ENCODE peak calls at places on chromosomes 11 and 22, in five cellular contexts. One of them, this sample, is unnamed.

GRCh38 chr22:47053865-47054185 is 291.4 kb downstream of the TBC1D22A start:
- DNase-seq in GM12891: no peak
- DNase-seq in K562: no peak
- DNase-seq in HepG2: no peak
- DNase-seq in H1: no peak
- DNase-seq in this sample: no peak

GRCh38 chr11:103294516-103294915 is 185.3 kb downstream of the DYNC2H1 start:
- DNase-seq in GM12891: no peak
- DNase-seq in K562: no peak
- DNase-seq in HepG2: no peak
- DNase-seq in H1: no peak
- DNase-seq in this sample: no peak

GRCh38 chr11:67571443-67571842 is 12.2 kb upstream of the GSTP1 start:
- DNase-seq in GM12891: no peak
- DNase-seq in K562: peak
- DNase-seq in HepG2: no peak
- DNase-seq in H1: no peak
- DNase-seq in this sample: no peak

GRCh38 chr11:122207921-122208764 is 92.1 kb upstream of the BLID start:
- DNase-seq in GM12891: no peak
- DNase-seq in K562: no peak
- DNase-seq in HepG2: no peak
- DNase-seq in H1: no peak
- DNase-seq in this sample: no peak

GRCh38 chr11:12854829-12855228 is 154.3 kb upstream of the RASSF10 start:
- DNase-seq in GM12891: no peak
- DNase-seq in K562: no peak
- DNase-seq in HepG2: peak
- DNase-seq in H1: no peak
- DNase-seq in this sample: no peak

GRCh38 chr11:122598971-122599370 is 56.6 kb upstream of the UBASH3B start:
- DNase-seq in GM12891: no peak
- DNase-seq in K562: no peak
- DNase-seq in HepG2: no peak
- DNase-seq in H1: no peak
- DNase-seq in this sample: no peak

GRCh38 chr22:43435851-43436535 is 24.2 kb downstream of the MPPED1 start:
- DNase-seq in GM12891: no peak
- DNase-seq in K562: no peak
- DNase-seq in HepG2: no peak
- DNase-seq in H1: no peak
- DNase-seq in this sample: no peak

GRCh38 chr11:36818410-36818809 is 220.4 kb upstream of the RAG2 start:
- DNase-seq in GM12891: no peak
- DNase-seq in K562: peak
- DNase-seq in HepG2: no peak
- DNase-seq in H1: no peak
- DNase-seq in this sample: no peak

GRCh38 chr11:119759324-119759723 is 30.3 kb upstream of the NECTIN1 start:
- DNase-seq in GM12891: no peak
- DNase-seq in K562: peak
- DNase-seq in HepG2: no peak
- DNase-seq in H1: no peak
- DNase-seq in this sample: no peak

GRCh38 chr22:36160499-36160942 is at the start of gene APOL3:
- DNase-seq in GM12891: no peak
- DNase-seq in K562: no peak
- DNase-seq in HepG2: no peak
- DNase-seq in H1: no peak
- DNase-seq in this sample: no peak

GRCh38 chr11:121352301-121352891 is 59.8 kb downstream of the SC5D start:
- DNase-seq in GM12891: no peak
- DNase-seq in K562: no peak
- DNase-seq in HepG2: no peak
- DNase-seq in H1: no peak
- DNase-seq in this sample: no peak

GRCh38 chr22:38694049-38694448 is 6.7 kb downstream of the JOSD1 start:
- DNase-seq in GM12891: no peak
- DNase-seq in K562: no peak
- DNase-seq in HepG2: peak
- DNase-seq in H1: no peak
- DNase-seq in this sample: no peak

GRCh38 chr11:7672960-7673723 is at the start of gene CYB5R2:
- DNase-seq in GM12891: no peak
- DNase-seq in K562: peak
- DNase-seq in HepG2: no peak
- DNase-seq in H1: no peak
- DNase-seq in this sample: no peak

GRCh38 chr11:22130462-22131053 is 62.3 kb upstream of the ANO5 start:
- DNase-seq in GM12891: no peak
- DNase-seq in K562: no peak
- DNase-seq in HepG2: no peak
- DNase-seq in H1: no peak
- DNase-seq in this sample: no peak

GRCh38 chr22:30875481-30876215 is 92.9 kb downstream of the MORC2 start:
- DNase-seq in GM12891: no peak
- DNase-seq in K562: no peak
- DNase-seq in HepG2: no peak
- DNase-seq in H1: no peak
- DNase-seq in this sample: no peak

GRCh38 chr22:38074181-38075104 is 9.5 kb downstream of the SLC16A8 start:
- DNase-seq in GM12891: no peak
- DNase-seq in K562: no peak
- DNase-seq in HepG2: no peak
- DNase-seq in H1: no peak
- DNase-seq in this sample: no peak

GRCh38 chr11:78042858-78043257 is 19.8 kb upstream of the KCTD14 start:
- DNase-seq in GM12891: no peak
- DNase-seq in K562: no peak
- DNase-seq in HepG2: no peak
- DNase-seq in H1: no peak
- DNase-seq in this sample: no peak

GRCh38 chr11:122287401-122287800 is 171.4 kb upstream of the BLID start:
- DNase-seq in GM12891: no peak
- DNase-seq in K562: no peak
- DNase-seq in HepG2: no peak
- DNase-seq in H1: no peak
- DNase-seq in this sample: no peak

GRCh38 chr11:12922418-12922817 is 86.7 kb upstream of the RASSF10 start:
- DNase-seq in GM12891: no peak
- DNase-seq in K562: no peak
- DNase-seq in HepG2: no peak
- DNase-seq in H1: no peak
- DNase-seq in this sample: no peak

GRCh38 chr11:27701262-27702105 is 1.2 kb upstream of the BDNF start:
- DNase-seq in GM12891: no peak
- DNase-seq in K562: peak
- DNase-seq in HepG2: no peak
- DNase-seq in H1: no peak
- DNase-seq in this sample: no peak

GRCh38 chr22:21026783-21027692 is 5.3 kb downstream of the SLC7A4 start:
- DNase-seq in GM12891: no peak
- DNase-seq in K562: no peak
- DNase-seq in HepG2: no peak
- DNase-seq in H1: no peak
- DNase-seq in this sample: no peak

GRCh38 chr11:120952503-120953229 is 71.2 kb upstream of the TBCEL start:
- DNase-seq in GM12891: peak
- DNase-seq in K562: peak
- DNase-seq in HepG2: peak
- DNase-seq in H1: peak
- DNase-seq in this sample: peak

GRCh38 chr22:41382098-41382578 is 396 bp downstream of the TEF start:
- DNase-seq in GM12891: peak
- DNase-seq in K562: peak
- DNase-seq in HepG2: no peak
- DNase-seq in H1: no peak
- DNase-seq in this sample: peak

GRCh38 chr22:23749747-23750373 is 1.1 kb downstream of the ZNF70 start:
- DNase-seq in GM12891: no peak
- DNase-seq in K562: no peak
- DNase-seq in HepG2: no peak
- DNase-seq in H1: no peak
- DNase-seq in this sample: no peak

GRCh38 chr22:23752090-23752691 is 1.3 kb upstream of the ZNF70 start:
- DNase-seq in GM12891: no peak
- DNase-seq in K562: no peak
- DNase-seq in HepG2: no peak
- DNase-seq in H1: no peak
- DNase-seq in this sample: peak

GRCh38 chr22:23751441-23751996 is 607 bp upstream of the ZNF70 start:
- DNase-seq in GM12891: no peak
- DNase-seq in K562: peak
- DNase-seq in HepG2: no peak
- DNase-seq in H1: no peak
- DNase-seq in this sample: peak

GRCh38 chr22:23750374-23750743 is 553 bp downstream of the ZNF70 start:
- DNase-seq in GM12891: no peak
- DNase-seq in K562: no peak
- DNase-seq in HepG2: no peak
- DNase-seq in H1: no peak
- DNase-seq in this sample: no peak

GRCh38 chr22:23750744-23751440 is at the start of gene ZNF70:
- DNase-seq in GM12891: peak
- DNase-seq in K562: peak
- DNase-seq in HepG2: peak
- DNase-seq in H1: no peak
- DNase-seq in this sample: peak
- TF ChIP-seq POLR2A in GM12891: no peak
- TF ChIP-seq POLR2A in K562: peak
- TF ChIP-seq POLR2A in HepG2: peak
- TF ChIP-seq POLR2A in H1: peak
- TF ChIP-seq POLR2A in this sample: peak

GRCh38 chr11:47980093-47980906 is at the start of gene PTPRJ:
- DNase-seq in GM12891: peak
- DNase-seq in K562: peak
- DNase-seq in HepG2: no peak
- DNase-seq in H1: no peak
- DNase-seq in this sample: peak
- TF ChIP-seq POLR2AphosphoS5 in GM12891: no peak
- TF ChIP-seq POLR2AphosphoS5 in K562: no peak
- TF ChIP-seq POLR2AphosphoS5 in HepG2: no peak
- TF ChIP-seq POLR2AphosphoS5 in H1: peak
- TF ChIP-seq POLR2AphosphoS5 in this sample: no peak

GRCh38 chr11:61023086-61024035 is 51.9 kb downstream of the CD6 start:
- DNase-seq in GM12891: no peak
- DNase-seq in K562: no peak
- DNase-seq in HepG2: no peak
- DNase-seq in H1: no peak
- DNase-seq in this sample: no peak

GRCh38 chr11:61026121-61027031 is 54.9 kb downstream of the CD6 start:
- DNase-seq in GM12891: no peak
- DNase-seq in K562: no peak
- DNase-seq in HepG2: no peak
- DNase-seq in H1: no peak
- DNase-seq in this sample: no peak

GRCh38 chr11:61027141-61027840 is 55.8 kb downstream of the CD6 start:
- DNase-seq in GM12891: no peak
- DNase-seq in K562: no peak
- DNase-seq in HepG2: no peak
- DNase-seq in H1: no peak
- DNase-seq in this sample: no peak

GRCh38 chr11:61025819-61026120 is 54.3 kb downstream of the CD6 start:
- DNase-seq in GM12891: no peak
- DNase-seq in K562: no peak
- DNase-seq in HepG2: no peak
- DNase-seq in H1: no peak
- DNase-seq in this sample: no peak

GRCh38 chr11:61024938-61025818 is 53.7 kb downstream of the CD6 start:
- DNase-seq in GM12891: no peak
- DNase-seq in K562: no peak
- DNase-seq in HepG2: no peak
- DNase-seq in H1: no peak
- DNase-seq in this sample: no peak
- TF ChIP-seq TAF1 in GM12891: no peak
- TF ChIP-seq TAF1 in K562: no peak
- TF ChIP-seq TAF1 in HepG2: no peak
- TF ChIP-seq TAF1 in H1: no peak
- TF ChIP-seq TAF1 in this sample: no peak

GRCh38 chr11:45215098-45215497 is 68.7 kb downstream of the PRDM11 start:
- DNase-seq in GM12891: no peak
- DNase-seq in K562: no peak
- DNase-seq in HepG2: no peak
- DNase-seq in H1: no peak
- DNase-seq in this sample: no peak

GRCh38 chr11:45213717-45214116 is 67.3 kb downstream of the PRDM11 start:
- DNase-seq in GM12891: no peak
- DNase-seq in K562: no peak
- DNase-seq in HepG2: no peak
- DNase-seq in H1: no peak
- DNase-seq in this sample: no peak

GRCh38 chr11:45216901-45217300 is 69.2 kb downstream of the SYT13 start:
- DNase-seq in GM12891: no peak
- DNase-seq in K562: no peak
- DNase-seq in HepG2: no peak
- DNase-seq in H1: no peak
- DNase-seq in this sample: no peak

GRCh38 chr11:45217991-45218390 is 68.2 kb downstream of the SYT13 start:
- DNase-seq in GM12891: no peak
- DNase-seq in K562: no peak
- DNase-seq in HepG2: no peak
- DNase-seq in H1: no peak
- DNase-seq in this sample: no peak

GRCh38 chr11:45216031-45216430 is 69.6 kb downstream of the PRDM11 start:
- DNase-seq in GM12891: no peak
- DNase-seq in K562: no peak
- DNase-seq in HepG2: no peak
- DNase-seq in H1: no peak
- DNase-seq in this sample: no peak
- TF ChIP-seq POLR2A in GM12891: no peak
- TF ChIP-seq POLR2A in K562: no peak
- TF ChIP-seq POLR2A in HepG2: no peak
- TF ChIP-seq POLR2A in H1: no peak
- TF ChIP-seq POLR2A in this sample: no peak